ENCODE peak calls at places on chromosomes 13 and 19, in seven cellular contexts. O is stimulated activated CD4-positive, alpha-beta T cell treated with anti-CD3 and anti-CD28 coated beads, TNF-alpha, amount 100 ng/mL, for 48 hours; K is RPMI7951; L is Calu3; S is colonic mucosa; C is ELR; F is A549. W is an unnamed sample.

GRCh38 chr19:37506387-37507166 is at the start of gene ZNF793:
- DNase-seq in O (peak; percentile 47), K (peak; percentile 56), L (no peak), S (peak; percentile 80), C (peak; percentile 21), F (peak; percentile 21), W (peak; percentile 87)

GRCh38 chr19:4294389-4294788 is 7.8 kb downstream of the TMIGD2 start:
- DNase-seq in O (no peak), K (no peak), L (no peak), S (no peak), C (no peak), F (no peak), W (no peak)

GRCh38 chr19:4911786-4912672 is 2.7 kb downstream of the UHRF1 start:
- DNase-seq in O (peak; percentile 52), K (peak; percentile 99), L (peak; percentile 77), S (peak; percentile 70), C (peak; percentile 100), F (peak; percentile 94), W (peak; percentile 77)

GRCh38 chr13:114100446-114101320 is 31.7 kb downstream of the RASA3 start:
- DNase-seq in O (no peak), K (peak; percentile 49), L (no peak), S (no peak), C (no peak), F (no peak), W (no peak)

GRCh38 chr13:33869005-33869404 is 51.1 kb downstream of the RFC3 start:
- DNase-seq in O (no peak), K (no peak), L (no peak), S (no peak), C (no peak), F (no peak), W (no peak)

GRCh38 chr13:84873951-84874350 is 925.3 kb downstream of the SLITRK6 start:
- DNase-seq in O (no peak), K (no peak), L (no peak), S (no peak), C (no peak), F (no peak), W (no peak)

GRCh38 chr13:113458218-113459065 is 5.2 kb upstream of the ADPRHL1 start:
- DNase-seq in O (no peak), K (no peak), L (no peak), S (no peak), C (peak; percentile 37), F (peak; percentile 21), W (no peak)

GRCh38 chr13:40410315-40410714 is 256.1 kb downstream of the FOXO1 start:
- DNase-seq in O (no peak), K (no peak), L (no peak), S (no peak), C (no peak), F (no peak), W (no peak)

GRCh38 chr19:6802336-6803035 is 30.0 kb downstream of the VAV1 start:
- DNase-seq in O (peak; percentile 44), K (peak; percentile 24), L (no peak), S (peak; percentile 42), C (peak; percentile 23), F (peak; percentile 79), W (peak; percentile 68)

GRCh38 chr19:45356760-45357444 is 13.5 kb downstream of the ERCC2 start:
- DNase-seq in O (no peak), K (no peak), L (no peak), S (no peak), C (no peak), F (no peak), W (no peak)

GRCh38 chr13:92390217-92390616 is 836.4 kb upstream of the GPC6 start:
- DNase-seq in O (no peak), K (no peak), L (no peak), S (no peak), C (no peak), F (no peak), W (no peak)

GRCh38 chr19:14514215-14514871 is 3.9 kb downstream of the DNAJB1 start:
- DNase-seq in O (no peak), K (no peak), L (no peak), S (no peak), C (no peak), F (no peak), W (peak; percentile 75)

GRCh38 chr13:102039264-102039663 is 362.6 kb downstream of the FGF14 start:
- DNase-seq in O (no peak), K (no peak), L (no peak), S (no peak), C (no peak), F (no peak), W (no peak)

GRCh38 chr19:7971553-7972520 is 28.4 kb upstream of the TIMM44 start:
- DNase-seq in O (no peak), K (no peak), L (no peak), S (no peak), C (no peak), F (no peak), W (no peak)